ENCODE peak calls at places on chromosomes 6 and 20, in five cellular contexts. One of them, this sample, is unnamed.

GRCh38 chr20:3788685-3789155 is 2.2 kb upstream of the CENPB start:
- DNase-seq in IMR-90: no peak
- DNase-seq in neuronal stem cell: no peak
- DNase-seq in H1: no peak
- DNase-seq in mesenchymal stem cell: peak; percentile 22
- DNase-seq in this sample: no peak

GRCh38 chr6:138844203-138844602 is 48.3 kb downstream of the ECT2L start:
- DNase-seq in IMR-90: peak; percentile 16
- DNase-seq in neuronal stem cell: no peak
- DNase-seq in H1: no peak
- DNase-seq in mesenchymal stem cell: no peak
- DNase-seq in this sample: no peak

GRCh38 chr20:39993737-39994136 is 695.3 kb downstream of the MAFB start:
- DNase-seq in IMR-90: no peak
- DNase-seq in neuronal stem cell: no peak
- DNase-seq in H1: no peak
- DNase-seq in mesenchymal stem cell: no peak
- DNase-seq in this sample: no peak

GRCh38 chr6:1862411-1862810 is 252.7 kb downstream of the FOXC1 start:
- DNase-seq in IMR-90: no peak
- DNase-seq in neuronal stem cell: no peak
- DNase-seq in H1: no peak
- DNase-seq in mesenchymal stem cell: no peak
- DNase-seq in this sample: no peak

GRCh38 chr6:136753624-136754023 is 38.7 kb downstream of the MAP3K5 start:
- DNase-seq in IMR-90: no peak
- DNase-seq in neuronal stem cell: no peak
- DNase-seq in H1: no peak
- DNase-seq in mesenchymal stem cell: no peak
- DNase-seq in this sample: no peak

GRCh38 chr6:50087231-50087954 is 37.7 kb upstream of the DEFB112 start:
- DNase-seq in IMR-90: peak; percentile 78
- DNase-seq in neuronal stem cell: no peak
- DNase-seq in H1: no peak
- DNase-seq in mesenchymal stem cell: peak; percentile 7
- DNase-seq in this sample: peak; percentile 62

GRCh38 chr20:16107172-16107870 is 465.9 kb downstream of the KIF16B start:
- DNase-seq in IMR-90: no peak
- DNase-seq in neuronal stem cell: no peak
- DNase-seq in H1: no peak
- DNase-seq in mesenchymal stem cell: no peak
- DNase-seq in this sample: no peak

GRCh38 chr6:110537208-110538123 is 61.1 kb upstream of the SLC22A16 start:
- DNase-seq in IMR-90: peak; percentile 97
- DNase-seq in neuronal stem cell: no peak
- DNase-seq in H1: no peak
- DNase-seq in mesenchymal stem cell: peak; percentile 96
- DNase-seq in this sample: peak; percentile 72

GRCh38 chr20:37327748-37328147 is 18.2 kb upstream of the SRC start:
- DNase-seq in IMR-90: peak; percentile 80
- DNase-seq in neuronal stem cell: no peak
- DNase-seq in H1: no peak
- DNase-seq in mesenchymal stem cell: peak; percentile 93
- DNase-seq in this sample: no peak

GRCh38 chr6:107931894-107932293 is 26.1 kb downstream of the SEC63 start:
- DNase-seq in IMR-90: no peak
- DNase-seq in neuronal stem cell: no peak
- DNase-seq in H1: no peak
- DNase-seq in mesenchymal stem cell: no peak
- DNase-seq in this sample: no peak

GRCh38 chr6:111843347-111844147 is 29.7 kb downstream of the FYN start:
- DNase-seq in IMR-90: no peak
- DNase-seq in neuronal stem cell: no peak
- DNase-seq in H1: no peak
- DNase-seq in mesenchymal stem cell: no peak
- DNase-seq in this sample: no peak

GRCh38 chr6:157148391-157149323 is 174.7 kb downstream of the TMEM242 start:
- DNase-seq in IMR-90: peak; percentile 98
- DNase-seq in neuronal stem cell: no peak
- DNase-seq in H1: no peak
- DNase-seq in mesenchymal stem cell: peak; percentile 94
- DNase-seq in this sample: peak; percentile 99

GRCh38 chr6:1336246-1336843 is 24.4 kb downstream of the FOXQ1 start:
- DNase-seq in IMR-90: no peak
- DNase-seq in neuronal stem cell: no peak
- DNase-seq in H1: no peak
- DNase-seq in mesenchymal stem cell: no peak
- DNase-seq in this sample: peak; percentile 78

GRCh38 chr6:161407115-161407514 is 133.3 kb upstream of the AGPAT4 start:
- DNase-seq in IMR-90: no peak
- DNase-seq in neuronal stem cell: no peak
- DNase-seq in H1: no peak
- DNase-seq in mesenchymal stem cell: no peak
- DNase-seq in this sample: no peak

GRCh38 chr6:157430834-157431233 is 49.8 kb downstream of the ZDHHC14 start:
- DNase-seq in IMR-90: no peak
- DNase-seq in neuronal stem cell: no peak
- DNase-seq in H1: no peak
- DNase-seq in mesenchymal stem cell: no peak
- DNase-seq in this sample: peak; percentile 67

GRCh38 chr6:132147530-132148011 is 196.4 kb upstream of the CCN2 start:
- DNase-seq in IMR-90: peak; percentile 91
- DNase-seq in neuronal stem cell: no peak
- DNase-seq in H1: no peak
- DNase-seq in mesenchymal stem cell: peak; percentile 18
- DNase-seq in this sample: no peak

GRCh38 chr6:38133932-38134703 is 314.6 kb downstream of the ZFAND3 start:
- DNase-seq in IMR-90: no peak
- DNase-seq in neuronal stem cell: no peak
- DNase-seq in H1: no peak
- DNase-seq in mesenchymal stem cell: no peak
- DNase-seq in this sample: peak; percentile 73

GRCh38 chr6:1601616-1602355 is 7.9 kb upstream of the FOXC1 start:
- DNase-seq in IMR-90: no peak
- DNase-seq in neuronal stem cell: no peak
- DNase-seq in H1: no peak
- DNase-seq in mesenchymal stem cell: no peak
- DNase-seq in this sample: no peak

GRCh38 chr20:60049601-60050000 is 91.4 kb downstream of the CDH26 start:
- DNase-seq in IMR-90: peak; percentile 25
- DNase-seq in neuronal stem cell: no peak
- DNase-seq in H1: no peak
- DNase-seq in mesenchymal stem cell: no peak
- DNase-seq in this sample: no peak

GRCh38 chr6:28838289-28838633 is 85.5 kb downstream of the TRIM27 start:
- DNase-seq in IMR-90: peak; percentile 70
- DNase-seq in neuronal stem cell: peak; percentile 88
- DNase-seq in H1: peak; percentile 85
- DNase-seq in mesenchymal stem cell: peak; percentile 87
- DNase-seq in this sample: peak; percentile 88

GRCh38 chr6:73491371-73491770 is 29.5 kb downstream of the EEF1A1 start:
- DNase-seq in IMR-90: peak; percentile 50
- DNase-seq in neuronal stem cell: no peak
- DNase-seq in H1: no peak
- DNase-seq in mesenchymal stem cell: peak; percentile 29
- DNase-seq in this sample: no peak

GRCh38 chr20:52864895-52865590 is 107.1 kb upstream of the TSHZ2 start:
- DNase-seq in IMR-90: no peak
- DNase-seq in neuronal stem cell: no peak
- DNase-seq in H1: no peak
- DNase-seq in mesenchymal stem cell: no peak
- DNase-seq in this sample: no peak

GRCh38 chr20:52869698-52870288 is 102.4 kb upstream of the TSHZ2 start:
- DNase-seq in IMR-90: no peak
- DNase-seq in neuronal stem cell: no peak
- DNase-seq in H1: no peak
- DNase-seq in mesenchymal stem cell: no peak
- DNase-seq in this sample: no peak

GRCh38 chr20:52874241-52874640 is 97.9 kb upstream of the TSHZ2 start:
- DNase-seq in IMR-90: no peak
- DNase-seq in neuronal stem cell: no peak
- DNase-seq in H1: no peak
- DNase-seq in mesenchymal stem cell: no peak
- DNase-seq in this sample: no peak

DNA sequence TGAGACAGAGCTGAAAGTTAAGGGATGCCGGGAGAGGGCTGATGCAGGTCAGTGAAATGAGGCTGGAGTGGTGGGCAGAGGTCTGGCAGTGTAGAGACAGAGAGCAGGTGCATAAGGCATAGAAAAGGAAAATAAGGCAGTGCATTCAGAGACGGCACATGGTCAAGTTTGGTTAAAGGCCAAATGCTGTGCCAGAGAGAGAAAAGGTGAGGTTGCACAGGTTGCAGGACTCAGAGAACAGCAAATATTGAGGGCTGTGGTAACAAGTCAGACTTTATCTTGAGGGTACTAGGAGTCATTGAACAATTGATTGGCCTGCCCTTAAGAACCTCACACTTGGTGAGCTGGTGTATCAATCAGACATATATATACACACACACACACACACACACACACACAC is 102.9 kb upstream of the TSHZ2 start:
- DNase-seq in IMR-90: no peak
- DNase-seq in neuronal stem cell: no peak
- DNase-seq in H1: no peak
- DNase-seq in mesenchymal stem cell: no peak
- DNase-seq in this sample: no peak
- H4K91ac ChIP-seq in IMR-90: no peak overlapping the region
- H4K91ac ChIP-seq in neuronal stem cell: no peak overlapping the region
- H4K91ac ChIP-seq in H1: no peak overlapping the region
- H4K91ac ChIP-seq in mesenchymal stem cell: no peak overlapping the region
- H4K91ac ChIP-seq in this sample: no peak overlapping the region

DNA sequence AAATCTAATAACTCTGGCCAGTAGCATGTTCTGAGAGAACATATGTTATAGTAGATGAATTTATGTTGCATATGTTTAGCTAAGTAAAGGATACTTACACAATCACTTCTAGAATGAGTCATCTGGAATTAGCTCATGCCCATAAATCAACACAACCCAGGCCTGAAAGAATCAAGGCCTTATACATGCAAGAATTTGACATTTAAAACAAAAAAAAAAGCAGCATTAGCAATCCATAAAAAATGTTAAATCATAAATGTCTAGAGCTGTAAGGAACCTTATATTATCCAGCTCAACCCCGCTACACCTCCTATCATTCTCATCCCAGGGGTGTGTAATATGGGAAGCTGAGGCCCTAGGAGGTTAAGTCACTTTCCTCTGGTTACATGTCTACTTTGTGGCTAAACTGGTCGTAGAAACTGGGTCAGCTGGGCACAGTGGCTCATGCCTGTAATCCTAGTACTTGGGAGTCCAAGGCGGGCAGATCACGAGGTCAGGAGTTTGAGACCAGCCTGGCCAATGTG is 105.2 kb upstream of the CARMIL1 start:
- DNase-seq in IMR-90: peak; percentile 99
- DNase-seq in neuronal stem cell: no peak
- DNase-seq in H1: no peak
- DNase-seq in mesenchymal stem cell: peak; percentile 97
- DNase-seq in this sample: peak; percentile 43
- H3K4me3 ChIP-seq in IMR-90: no peak overlapping the region
- H3K4me3 ChIP-seq in neuronal stem cell: no peak overlapping the region
- H3K4me3 ChIP-seq in H1: no peak overlapping the region
- H3K4me3 ChIP-seq in mesenchymal stem cell: no peak overlapping the region
- H3K4me3 ChIP-seq in this sample: no peak overlapping the region

GRCh38 chr20:25251019-25251418 is 3.1 kb downstream of the PYGB start:
- DNase-seq in IMR-90: no peak
- DNase-seq in neuronal stem cell: no peak
- DNase-seq in H1: peak; percentile 24
- DNase-seq in mesenchymal stem cell: no peak
- DNase-seq in this sample: no peak
- H3K4me1 ChIP-seq in IMR-90: peaks cover 15% of the 10 kb centered on the region
- H3K4me1 ChIP-seq in neuronal stem cell: peaks cover 34% of the 10 kb centered on the region
- H3K4me1 ChIP-seq in H1: peaks cover 7% of the 10 kb centered on the region
- H3K4me1 ChIP-seq in mesenchymal stem cell: peaks cover 39% of the 10 kb centered on the region
- H3K4me1 ChIP-seq in this sample: peaks cover 7% of the 10 kb centered on the region

GRCh38 chr20:44210422-44211176 is at the start of gene OSER1:
- DNase-seq in IMR-90: peak; percentile 95
- DNase-seq in neuronal stem cell: peak; percentile 97
- DNase-seq in H1: peak; percentile 98
- DNase-seq in mesenchymal stem cell: peak; percentile 96
- DNase-seq in this sample: peak; percentile 98
- H4K91ac ChIP-seq in IMR-90: peak within 1 kb of the TSS; percentile 66
- H4K91ac ChIP-seq in neuronal stem cell: peak within 1 kb of the TSS; percentile 22
- H4K91ac ChIP-seq in H1: peak within 1 kb of the TSS; percentile 89
- H4K91ac ChIP-seq in mesenchymal stem cell: peak within 1 kb of the TSS; percentile 74
- H4K91ac ChIP-seq in this sample: peak within 1 kb of the TSS; percentile 86

DNA sequence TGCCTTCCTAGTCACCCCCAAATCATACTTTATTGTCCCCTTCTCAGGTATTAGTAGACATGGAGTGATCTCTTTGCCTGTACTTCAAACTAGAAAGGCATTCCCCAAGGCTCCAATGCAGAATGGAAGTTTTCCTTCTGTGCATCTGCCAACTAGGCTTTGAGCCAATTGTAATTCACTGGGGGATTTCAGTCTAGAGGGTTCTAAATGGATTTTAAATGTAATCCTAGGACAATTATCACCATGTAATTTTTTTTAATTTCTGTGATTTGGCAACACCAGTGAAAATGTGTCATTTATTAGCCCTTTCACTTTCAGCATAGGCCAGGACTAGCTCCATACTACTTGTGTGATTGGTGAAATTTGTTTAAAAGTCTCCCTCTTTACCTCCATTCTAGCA is 557.6 kb upstream of the MARCKS start:
- DNase-seq in IMR-90: peak; percentile 41
- DNase-seq in neuronal stem cell: no peak
- DNase-seq in H1: no peak
- DNase-seq in mesenchymal stem cell: no peak
- DNase-seq in this sample: no peak
- H3K4me3 ChIP-seq in IMR-90: no peak overlapping the region
- H3K4me3 ChIP-seq in neuronal stem cell: no peak overlapping the region
- H3K4me3 ChIP-seq in H1: no peak overlapping the region
- H3K4me3 ChIP-seq in mesenchymal stem cell: no peak overlapping the region
- H3K4me3 ChIP-seq in this sample: no peak overlapping the region

GRCh38 chr20:34001378-34001777 is 7.7 kb downstream of the RALY start:
- DNase-seq in IMR-90: peak; percentile 61
- DNase-seq in neuronal stem cell: no peak
- DNase-seq in H1: no peak
- DNase-seq in mesenchymal stem cell: no peak
- DNase-seq in this sample: no peak

GRCh38 chr20:34008477-34008876 is 14.8 kb downstream of the RALY start:
- DNase-seq in IMR-90: no peak
- DNase-seq in neuronal stem cell: no peak
- DNase-seq in H1: no peak
- DNase-seq in mesenchymal stem cell: no peak
- DNase-seq in this sample: no peak

GRCh38 chr20:34004227-34004626 is 10.5 kb downstream of the RALY start:
- DNase-seq in IMR-90: no peak
- DNase-seq in neuronal stem cell: no peak
- DNase-seq in H1: no peak
- DNase-seq in mesenchymal stem cell: no peak
- DNase-seq in this sample: no peak

GRCh38 chr20:34010405-34010895 is 16.7 kb downstream of the RALY start:
- DNase-seq in IMR-90: no peak
- DNase-seq in neuronal stem cell: no peak
- DNase-seq in H1: no peak
- DNase-seq in mesenchymal stem cell: peak; percentile 26
- DNase-seq in this sample: no peak

GRCh38 chr20:34004790-34005457 is 11.2 kb downstream of the RALY start:
- DNase-seq in IMR-90: no peak
- DNase-seq in neuronal stem cell: no peak
- DNase-seq in H1: no peak
- DNase-seq in mesenchymal stem cell: no peak
- DNase-seq in this sample: no peak
- H3K4me1 ChIP-seq in IMR-90: peaks cover 19% of the 10 kb centered on the region
- H3K4me1 ChIP-seq in neuronal stem cell: peaks cover 3% of the 10 kb centered on the region
- H3K4me1 ChIP-seq in H1: peaks cover 8% of the 10 kb centered on the region
- H3K4me1 ChIP-seq in mesenchymal stem cell: no peaks in the 10 kb centered on the region
- H3K4me1 ChIP-seq in this sample: no peaks in the 10 kb centered on the region